ENCODE peak calls at places on chromosomes 6 and 20, in six cellular contexts. I is activated CD4-positive, CD25-positive, alpha-beta regulatory T cell; R is GM04504; C is dermis microvascular lymphatic vessel endothelial cell; N is small intestine; A is stimulated activated CD8-positive, alpha-beta memory T cell treated with anti-CD3 and anti-CD28 coated beads, Interleukin-7, amount 100 ng/mL, for 4 hours. Z is an unnamed sample.

GRCh38 chr6:42845327-42845694 is 34.1 kb upstream of the RPL7L1 start:
- DNase-seq in N (peak), C (no peak), A (no peak), R (no peak), I (no peak), Z (no peak)

GRCh38 chr6:6556738-6557503 is 31.6 kb upstream of the LY86 start:
- DNase-seq in R (no peak), I (no peak), C (peak), A (peak), N (peak), Z (no peak)

GRCh38 chr6:161269310-161269709 is 4.6 kb downstream of the AGPAT4 start:
- DNase-seq in A (no peak), N (no peak), I (no peak), R (no peak), C (no peak), Z (no peak)

GRCh38 chr6:123276439-123277045 is 280.5 kb downstream of the CLVS2 start:
- DNase-seq in A (no peak), N (no peak), R (no peak), C (no peak), I (no peak), Z (no peak)

GRCh38 chr20:34536798-34537394 is 20.7 kb downstream of the DYNLRB1 start:
- DNase-seq in N (no peak), I (no peak), A (no peak), C (peak), R (no peak), Z (no peak)

GRCh38 chr20:52731086-52731485 is 241.1 kb upstream of the TSHZ2 start:
- DNase-seq in R (no peak), I (no peak), C (no peak), N (no peak), A (no peak), Z (no peak)

GRCh38 chr6:126625019-126625418 is 285.1 kb downstream of the CENPW start:
- DNase-seq in R (no peak), I (no peak), C (peak), N (no peak), A (no peak), Z (no peak)

GRCh38 chr6:64217721-64218603 is 582.4 kb downstream of the PHF3 start:
- DNase-seq in N (no peak), A (no peak), C (no peak), R (no peak), I (no peak), Z (peak)

GRCh38 chr6:161696828-161697227 is 423.0 kb upstream of the AGPAT4 start:
- DNase-seq in C (no peak), R (no peak), A (no peak), N (no peak), I (no peak), Z (no peak)

GRCh38 chr6:167233490-167233889 is 57.6 kb upstream of the UNC93A start:
- DNase-seq in R (no peak), A (no peak), C (no peak), I (no peak), N (no peak), Z (no peak)